ENCODE peak calls at places on chromosomes 13 and 19, in eight cellular contexts. Q is GM23248; P is MM.1S; A is lung; J is cardiac muscle cell; W is ovary; I is effector memory CD4-positive, alpha-beta T cell; U is Caco-2. F is an unnamed sample. For H3K4me1, the result is how much of the 10 kb centered on the place peaks cover.

GRCh38 chr13:36163809-36164308 is 32.7 kb upstream of the DCLK1 start:
- DNase-seq in P (no peak), Q (peak), W (peak), I (no peak), A (peak), J (peak), U (no peak), F (peak)

GRCh38 chr19:405138-405965 is 3.6 kb downstream of the C2CD4C start:
- DNase-seq in J (no peak), I (no peak), Q (no peak), U (no peak), A (no peak), P (no peak), W (no peak), F (no peak)

GRCh38 chr13:51626749-51627148 is 42.5 kb downstream of the WDFY2 start:
- DNase-seq in W (no peak), A (no peak), J (no peak), U (no peak), I (no peak), Q (no peak), P (no peak), F (peak)

GRCh38 chr13:114074671-114075315 is 57.6 kb downstream of the RASA3 start:
- DNase-seq in P (no peak), W (peak), U (peak), Q (no peak), I (no peak), A (no peak), J (no peak), F (peak)

GRCh38 chr19:46623915-46624502 is 880 bp downstream of the PTGIR start:
- DNase-seq in P (no peak), W (no peak), A (no peak), U (no peak), Q (no peak), I (no peak), J (no peak), F (no peak)

GRCh38 chr13:94550030-94550738 is 45.8 kb downstream of the TGDS start:
- DNase-seq in Q (peak), I (no peak), A (peak), J (peak), U (peak), P (no peak), W (no peak), F (no peak)

GRCh38 chr19:11421607-11422098 is 2.5 kb upstream of the RGL3 start:
- DNase-seq in U (no peak), I (no peak), Q (peak), P (peak), J (peak), W (peak), A (peak), F (peak)

GRCh38 chr19:10685210-10685609 is 16.0 kb upstream of the QTRT1 start:
- DNase-seq in J (no peak), W (no peak), U (no peak), A (no peak), Q (no peak), I (no peak), P (no peak), F (no peak)

GRCh38 chr13:19586904-19587634 is 25.7 kb upstream of the TPTE2 start:
- DNase-seq in J (peak), U (no peak), A (peak), Q (peak), P (peak), I (peak), W (no peak), F (peak)

GRCh38 chr19:858868-859843 is at the start of gene CFD:
- DNase-seq in J (no peak), P (no peak), W (peak), Q (peak), U (no peak), A (no peak), I (no peak), F (no peak)

GRCh38 chr13:50222569-50223332 is 207.5 kb downstream of the KCNRG start:
- DNase-seq in J (peak), I (no peak), W (no peak), U (no peak), P (peak), Q (peak), A (peak), F (peak)

GRCh38 chr19:53707278-53707677 is 75.5 kb downstream of the DPRX start:
- DNase-seq in U (no peak), Q (no peak), P (no peak), J (no peak), A (no peak), I (no peak), W (no peak), F (no peak)

GRCh38 chr13:80141114-80141849 is 199.6 kb downstream of the SPRY2 start:
- DNase-seq in W (peak), P (no peak), A (no peak), I (no peak), Q (peak), J (peak), U (no peak), F (peak)

DNA sequence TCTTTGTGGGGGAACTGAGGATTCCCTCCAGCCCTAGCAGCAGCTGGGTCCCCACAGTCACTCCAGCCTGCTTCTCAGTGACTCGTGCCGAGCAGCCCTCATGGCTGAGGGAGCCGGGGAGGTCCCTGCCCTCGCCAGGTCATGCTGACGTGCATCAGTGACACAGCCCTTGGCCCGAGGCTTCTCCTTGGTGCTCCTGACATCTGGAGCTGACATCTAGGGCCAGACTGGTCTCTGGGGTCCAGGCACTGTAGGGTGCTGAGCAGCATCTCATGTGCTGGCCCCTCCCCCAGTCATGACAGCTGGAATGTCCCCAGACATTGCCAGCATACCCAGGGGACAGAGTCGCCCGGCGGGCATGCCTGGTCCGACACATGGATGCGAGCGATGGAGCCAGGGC is 14.4 kb downstream of the COMP start:
- DNase-seq in U (no peak), P (no peak), W (no peak), Q (peak), A (no peak), J (no peak), I (no peak), F (no peak)
- H3K4me1 ChIP-seq in U (under half), P (under half), W (under half), Q (under half), A (under half), J (under half), I (under half), F (under half)

GRCh38 chr19:6740589-6741348 is 1.3 kb downstream of the TRIP10 start:
- DNase-seq in Q (peak), J (peak), A (peak), P (no peak), I (peak), U (peak), W (peak), F (peak)
- H3K4me1 ChIP-seq in Q (under half), J (under half), A (under half), P (under half), I (under half), U (under half), W (under half), F (half or more)

DNA sequence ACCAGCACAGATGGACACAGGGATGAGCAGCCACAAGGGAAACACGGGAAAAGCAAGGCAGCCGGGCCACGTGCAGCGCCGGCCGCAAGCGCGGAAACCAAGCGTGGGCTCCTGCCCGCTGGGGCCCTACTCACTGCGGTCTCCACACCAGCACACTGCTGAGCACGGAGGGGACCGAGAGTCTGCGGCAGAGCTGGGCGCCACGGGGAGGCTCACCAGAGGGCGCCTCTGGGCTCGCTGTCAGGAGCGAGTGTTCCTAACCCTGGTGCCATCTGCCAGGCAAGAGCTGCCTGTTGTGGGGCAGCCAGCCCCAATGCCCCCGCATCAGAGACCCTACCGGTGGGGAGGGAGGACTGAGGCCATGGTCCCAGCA is 26.5 kb downstream of the MPND start:
- DNase-seq in Q (no peak), A (no peak), P (peak), I (peak), W (peak), U (no peak), J (no peak), F (peak)
- H3K4me1 ChIP-seq in Q (half or more), A (half or more), P (under half), I (under half), W (under half), U (under half), J (under half), F (half or more)

GRCh38 chr19:3476830-3477229 is 3.5 kb downstream of the SMIM24 start:
- DNase-seq in A (no peak), U (no peak), Q (no peak), W (no peak), J (no peak), I (no peak), P (no peak), F (no peak)
- H3K4me1 ChIP-seq in A (under half), U (under half), Q (under half), W (under half), J (under half), I (under half), P (under half), F (under half)

GRCh38 chr19:15283141-15283885 is 49.0 kb downstream of the BRD4 start:
- DNase-seq in U (no peak), A (no peak), P (no peak), Q (peak), W (no peak), I (no peak), J (peak), F (no peak)

GRCh38 chr19:15286688-15287355 is 45.5 kb downstream of the BRD4 start:
- DNase-seq in Q (no peak), U (no peak), P (peak), I (no peak), A (no peak), J (no peak), W (no peak), F (no peak)

GRCh38 chr19:15285896-15286591 is 46.3 kb downstream of the BRD4 start:
- DNase-seq in U (no peak), P (peak), I (no peak), Q (no peak), J (no peak), W (no peak), A (no peak), F (no peak)

GRCh38 chr19:15284091-15284490 is 48.2 kb downstream of the BRD4 start:
- DNase-seq in U (no peak), A (no peak), J (no peak), Q (no peak), W (no peak), I (no peak), P (no peak), F (no peak)

GRCh38 chr19:15284896-15285295 is 47.4 kb downstream of the BRD4 start:
- DNase-seq in Q (no peak), A (no peak), U (no peak), I (no peak), W (no peak), J (no peak), P (no peak), F (no peak)
- H3K4me1 ChIP-seq in Q (half or more), A (half or more), U (half or more), I (half or more), W (half or more), J (half or more), P (half or more), F (half or more)

DNA sequence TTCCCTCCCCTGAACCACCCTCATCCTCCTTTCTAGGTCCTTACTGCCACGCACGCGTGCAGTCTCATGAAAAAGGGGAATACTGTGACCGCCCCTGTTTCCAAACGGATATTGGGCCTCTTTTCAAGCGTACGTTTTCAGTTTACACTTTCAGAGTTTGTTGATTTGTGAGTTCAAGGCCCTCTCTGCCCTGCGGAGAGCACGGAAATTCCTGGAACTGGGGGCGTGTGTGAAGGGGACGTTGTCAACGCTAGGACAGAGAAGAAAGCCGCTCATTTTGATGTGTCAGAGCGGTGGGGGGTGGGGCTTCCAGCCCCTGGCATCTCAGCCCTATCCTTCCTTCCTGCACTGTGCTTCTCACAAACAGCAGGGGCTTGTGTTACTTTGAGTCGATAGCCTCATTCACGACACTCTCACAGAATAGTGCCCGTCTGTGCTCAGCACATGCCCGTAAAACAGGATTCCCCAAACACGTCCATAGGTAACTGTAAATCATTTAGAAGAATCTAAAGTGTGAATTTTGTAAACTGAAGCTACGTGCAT is 137.6 kb upstream of the PEG3 start:
- DNase-seq in P (no peak), Q (no peak), U (no peak), A (no peak), J (no peak), W (peak), I (no peak), F (no peak)
- H3K4me1 ChIP-seq in P (under half), Q (under half), U (under half), A (under half), J (under half), W (half or more), I (under half), F (under half)